ENCODE peak calls at places on chromosomes 16 and 17, in ten cellular contexts. M is HL-60, I is cardiac fibroblast, A is sigmoid colon, B is astrocyte of the spinal cord, R is A549, J is HFF-Myc, H is uterus, U is HFFc6, W is A673. K is an unnamed sample.

GRCh38 chr17:67157732-67158639 is 87.0 kb downstream of the HELZ start:
- DNase-seq in W (peak; percentile 84), M (no peak), R (peak; percentile 71), H (no peak), B (peak; percentile 38), A (no peak), J (no peak), U (peak; percentile 27), I (peak; percentile 63), K (no peak)

GRCh38 chr17:67717624-67718324 is at the start of gene NOL11:
- DNase-seq in R (peak; percentile 100), U (peak; percentile 98), H (peak; percentile 99), B (peak; percentile 99), M (peak; percentile 100), I (peak; percentile 99), W (peak; percentile 99), A (peak; percentile 99), J (peak; percentile 91), K (peak; percentile 96)

GRCh38 chr17:40450175-40450574 is 6.9 kb downstream of the IGFBP4 start:
- DNase-seq in W (no peak), R (peak; percentile 87), M (peak; percentile 56), A (no peak), H (peak; percentile 45), B (no peak), I (peak; percentile 65), U (no peak), J (no peak), K (no peak)

GRCh38 chr16:12239953-12240485 is 263.5 kb downstream of the SNX29 start:
- DNase-seq in J (no peak), R (no peak), B (peak; percentile 49), W (no peak), I (peak; percentile 83), M (no peak), H (no peak), A (no peak), U (no peak), K (no peak)

GRCh38 chr16:68062910-68063393 is 22.2 kb upstream of the NFATC3 start:
- DNase-seq in I (no peak), J (no peak), H (no peak), R (no peak), B (no peak), U (no peak), M (no peak), A (peak; percentile 35), W (no peak), K (no peak)

GRCh38 chr17:8556074-8556473 is 74.5 kb downstream of the MYH10 start:
- DNase-seq in H (no peak), M (no peak), U (no peak), J (no peak), I (peak; percentile 25), A (no peak), B (no peak), R (peak; percentile 59), W (no peak), K (peak; percentile 23)

GRCh38 chr17:77392376-77393273 is 251.9 kb downstream of the SEC14L1 start:
- DNase-seq in R (peak; percentile 89), H (no peak), J (no peak), M (no peak), I (peak; percentile 46), A (no peak), B (no peak), U (no peak), W (peak; percentile 66), K (no peak)

GRCh38 chr17:50681260-50682200 is 26.2 kb downstream of the ANKRD40 start:
- DNase-seq in U (peak; percentile 71), H (peak; percentile 57), B (peak; percentile 75), A (peak; percentile 82), W (peak; percentile 88), R (peak; percentile 91), J (peak; percentile 65), M (peak; percentile 30), I (peak; percentile 86), K (no peak)

GRCh38 chr16:85168732-85169256 is 56.5 kb upstream of the CIBAR2 start:
- DNase-seq in I (peak; percentile 73), B (no peak), M (no peak), R (no peak), J (no peak), A (peak; percentile 90), W (peak; percentile 84), U (peak; percentile 45), H (peak; percentile 78), K (no peak)

GRCh38 chr16:3645504-3646347 is 8.8 kb upstream of the DNASE1 start:
- DNase-seq in J (no peak), U (no peak), H (no peak), B (peak; percentile 77), I (peak; percentile 10), M (no peak), R (no peak), A (peak; percentile 34), W (peak; percentile 51), K (peak; percentile 39)

GRCh38 chr17:75783803-75784472 is 668 bp upstream of the UNK start:
- DNase-seq in B (no peak), J (no peak), H (peak; percentile 62), R (no peak), W (no peak), I (no peak), A (peak; percentile 75), U (no peak), M (peak; percentile 27), K (no peak)

GRCh38 chr16:17313085-17313611 is 157.6 kb downstream of the XYLT1 start:
- DNase-seq in A (peak; percentile 98), U (peak; percentile 34), H (peak; percentile 85), J (no peak), I (peak; percentile 15), R (no peak), W (no peak), B (peak; percentile 43), M (no peak), K (no peak)

GRCh38 chr17:34133350-34133749 is 121.7 kb upstream of the CCL2 start:
- DNase-seq in H (no peak), B (no peak), A (no peak), U (no peak), J (no peak), W (no peak), M (no peak), R (no peak), I (no peak), K (no peak)

GRCh38 chr17:81251943-81252301 is 12.8 kb downstream of the NDUFAF8 start:
- DNase-seq in U (no peak), A (no peak), J (no peak), R (no peak), W (peak; percentile 59), I (no peak), B (no peak), H (no peak), M (no peak), K (no peak)

DNA sequence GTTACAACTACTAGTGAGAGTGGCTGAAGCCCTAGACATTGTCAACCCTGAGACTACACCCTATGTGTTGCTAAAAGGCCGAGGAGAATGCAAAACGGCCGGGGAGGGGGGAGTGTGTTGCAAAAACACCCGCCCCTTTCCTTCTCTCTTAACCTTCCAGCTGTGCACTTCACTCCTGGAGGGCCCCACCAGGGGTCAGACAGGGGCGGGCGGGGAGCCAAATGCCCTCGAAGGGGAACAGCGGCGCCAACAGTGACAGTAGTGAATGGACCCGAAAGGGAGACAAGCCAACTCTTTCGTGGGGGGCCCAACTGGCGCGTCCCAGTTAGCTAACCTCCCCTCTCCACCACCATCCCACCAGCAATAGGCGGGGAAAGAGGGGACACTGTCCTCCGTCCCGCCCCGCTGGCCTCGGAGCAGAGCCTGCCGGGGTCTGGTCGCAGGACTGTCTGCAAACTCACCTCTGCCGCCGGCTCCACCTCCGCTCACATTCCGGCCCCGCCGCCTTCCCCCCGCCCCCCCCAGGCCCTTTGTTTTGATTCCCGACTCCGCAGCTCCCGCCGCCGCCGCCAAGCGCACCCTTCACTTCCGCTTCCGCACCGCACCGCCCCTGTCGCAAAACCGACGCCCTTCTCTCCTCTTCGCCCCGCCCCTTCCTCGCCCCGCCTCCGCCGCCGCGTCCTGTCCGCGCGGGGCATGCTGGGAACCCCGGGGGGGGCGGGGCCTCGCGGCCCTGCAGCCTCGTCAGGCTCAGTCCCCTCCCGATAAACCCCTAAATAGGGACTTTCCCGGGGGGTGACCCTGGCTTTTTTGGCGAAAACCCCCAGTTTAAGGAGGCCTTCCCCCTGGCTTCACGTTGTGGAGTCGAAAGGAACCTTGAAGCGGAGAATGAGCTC is at the start of gene MARF1:
- DNase-seq in A (peak; percentile 99), B (peak; percentile 96), U (peak; percentile 93), J (peak; percentile 63), M (peak; percentile 97), I (peak; percentile 97), H (peak; percentile 99), R (peak; percentile 97), W (peak; percentile 97), K (peak; percentile 67)
- TF ChIP-seq CTCF in A (peak; percentile 23), B (peak; percentile 43), U (peak; percentile 67), J (no peak), M (peak; percentile 20), I (peak; percentile 36), H (peak; percentile 16), R (no peak), W (peak; percentile 24), K (peak; percentile 26)

DNA sequence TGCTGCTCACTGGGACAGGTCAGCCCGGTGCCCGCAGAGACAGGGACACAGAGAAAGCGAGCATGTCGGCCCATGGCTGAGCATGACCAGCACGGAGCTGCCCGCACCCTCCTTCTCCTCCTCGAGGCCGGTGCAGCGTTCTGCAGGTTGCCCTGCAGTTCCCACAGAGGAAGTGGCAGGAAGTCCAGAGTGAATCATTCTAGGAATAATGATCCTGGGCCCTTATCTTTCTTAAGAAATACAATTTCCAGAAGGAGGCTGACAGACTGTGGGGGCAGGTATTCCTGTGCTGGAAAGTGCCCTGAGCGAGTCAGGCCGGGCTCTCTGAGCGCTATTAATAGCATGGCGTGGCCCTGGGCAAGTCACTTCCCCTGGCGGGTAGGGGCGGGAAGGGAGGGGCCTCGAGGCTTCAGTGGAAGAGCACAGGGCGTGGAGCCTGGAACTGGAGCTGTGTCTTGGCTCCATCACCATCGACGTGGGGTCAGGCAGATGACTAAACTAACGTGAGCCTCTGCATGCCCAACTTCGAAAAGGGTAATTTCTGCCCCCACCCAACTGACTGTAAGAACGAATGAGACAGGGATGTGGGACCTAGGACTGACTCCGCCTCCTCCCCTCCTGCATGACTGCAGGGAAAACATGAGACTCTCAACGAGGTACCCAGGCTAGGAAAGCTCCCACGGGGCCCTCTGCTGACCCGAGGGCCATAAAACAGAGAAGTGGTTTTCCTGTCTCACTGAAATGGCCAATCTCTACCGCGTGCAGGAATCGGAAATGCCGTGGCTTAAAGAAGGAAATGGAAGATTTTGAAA is 9.8 kb downstream of the TMEM204 start:
- DNase-seq in I (peak; percentile 91), H (peak; percentile 73), B (peak; percentile 65), R (peak; percentile 38), U (peak; percentile 86), J (peak; percentile 61), M (peak; percentile 89), W (peak; percentile 78), A (peak; percentile 80), K (peak; percentile 3)
- TF ChIP-seq CTCF in I (no peak), H (no peak), B (no peak), R (no peak), U (peak; percentile 12), J (peak; percentile 11), M (no peak), W (no peak), A (no peak), K (no peak)

GRCh38 chr16:27363246-27363632 is 38.7 kb upstream of the IL21R start:
- DNase-seq in H (no peak), B (no peak), U (no peak), R (no peak), M (no peak), I (no peak), J (no peak), A (no peak), W (no peak), K (no peak)
- TF ChIP-seq CTCF in H (no peak), B (peak; percentile 13), U (peak; percentile 34), R (no peak), M (no peak), I (peak; percentile 2), J (no peak), A (no peak), W (no peak), K (no peak)

GRCh38 chr16:15034266-15035162 is 21.4 kb downstream of the NTAN1 start:
- DNase-seq in B (no peak), A (peak; percentile 50), R (no peak), J (no peak), H (no peak), U (no peak), M (no peak), W (peak; percentile 56), I (peak; percentile 48), K (no peak)
- TF ChIP-seq CTCF in B (no peak), A (no peak), R (no peak), J (no peak), H (peak; percentile 6), U (no peak), M (no peak), W (no peak), I (no peak), K (no peak)

K was measured in retinal pigment epithelial cell.